ENCODE peak calls at places on chromosomes 12 and 14, in six cellular contexts. S, W, M, P, Y and L are unnamed samples.

GRCh38 chr14:31745741-31746140 is 184.5 kb downstream of the NUBPL start:
- DNase-seq in M (no peak), P (no peak), W (no peak), Y (no peak), S (no peak), L (no peak)

GRCh38 chr14:32330356-32331226 is 1.5 kb downstream of the AKAP6 start:
- DNase-seq in Y (no peak), M (no peak), S (no peak), P (no peak), W (no peak), L (no peak)

GRCh38 chr12:6873094-6874006 is at the start of gene SPSB2:
- DNase-seq in P (peak), S (peak), Y (peak), M (peak), W (peak), L (peak)

GRCh38 chr12:68042212-68042699 is 53.0 kb downstream of the IFNG-AS1 start:
- DNase-seq in W (peak), Y (no peak), P (no peak), M (no peak), S (no peak), L (no peak)

GRCh38 chr14:73500360-73500759 is 9.6 kb downstream of the RIOX1 start:
- DNase-seq in W (peak), S (no peak), Y (no peak), P (no peak), M (no peak), L (no peak)

GRCh38 chr14:85301506-85301905 is 228.4 kb upstream of the FLRT2 start:
- DNase-seq in S (no peak), Y (no peak), P (no peak), M (no peak), W (no peak), L (no peak)

GRCh38 chr14:67418368-67419174 is 6.6 kb upstream of the PLEK2 start:
- DNase-seq in Y (no peak), M (peak), P (no peak), W (peak), S (no peak), L (no peak)

GRCh38 chr14:64826845-64827244 is 52.9 kb downstream of the SPTB start:
- DNase-seq in Y (no peak), P (no peak), M (no peak), W (no peak), S (no peak), L (no peak)

GRCh38 chr12:104747956-104748355 is 210.1 kb downstream of the SLC41A2 start:
- DNase-seq in S (no peak), M (no peak), Y (no peak), P (no peak), W (no peak), L (no peak)

GRCh38 chr14:103316723-103317122 is 17.3 kb upstream of the EIF5 start:
- DNase-seq in M (no peak), Y (no peak), S (no peak), P (no peak), W (no peak), L (no peak)

GRCh38 chr12:76003263-76003640 is 28.3 kb downstream of the PHLDA1 start:
- DNase-seq in S (no peak), P (no peak), M (no peak), Y (no peak), W (no peak), L (no peak)

GRCh38 chr12:132471011-132471857 is 18.7 kb upstream of the FBRSL1 start:
- DNase-seq in P (no peak), W (no peak), Y (no peak), S (no peak), M (no peak), L (no peak)

GRCh38 chr12:51601241-51601640 is 10.2 kb downstream of the SCN8A start:
- DNase-seq in P (no peak), W (no peak), Y (no peak), S (no peak), M (no peak), L (peak)

GRCh38 chr12:120748242-120748641 is 22.6 kb downstream of the ACADS start:
- DNase-seq in W (no peak), Y (no peak), P (no peak), M (no peak), S (no peak), L (no peak)

GRCh38 chr14:51638071-51638944 is 13.4 kb upstream of the FRMD6 start:
- DNase-seq in P (no peak), S (no peak), Y (no peak), M (no peak), W (peak), L (no peak)

GRCh38 chr12:28122756-28123155 is 67.5 kb upstream of the CCDC91 start:
- DNase-seq in P (no peak), S (no peak), W (no peak), M (no peak), Y (no peak), L (no peak)

GRCh38 chr14:31243860-31244259 is 36.3 kb upstream of the HECTD1 start:
- DNase-seq in W (peak), S (no peak), P (peak), Y (no peak), M (no peak), L (no peak)

GRCh38 chr12:120684523-120684932 is 2.4 kb upstream of the MLEC start:
- DNase-seq in W (peak), M (no peak), S (no peak), Y (no peak), P (no peak), L (peak)

GRCh38 chr12:118330421-118331018 is 42.2 kb downstream of the TAOK3 start:
- DNase-seq in Y (no peak), M (no peak), S (no peak), P (no peak), W (no peak), L (peak)